ENCODE peak calls at places on chromosomes 2 and 18, in ten cellular contexts. X, A, C, T, R, S, Q, O, L and Y are unnamed samples.

GRCh38 chr18:69885841-69886531 is 61.7 kb downstream of the CD226 start:
- DNase-seq in X (no peak), A (no peak), C (no peak), T (peak), R (no peak), S (peak), Q (peak), O (no peak), L (no peak), Y (no peak)

GRCh38 chr2:128196026-128196822 is 105.2 kb downstream of the UGGT1 start:
- DNase-seq in X (peak), A (peak), C (no peak), T (no peak), R (no peak), S (no peak), Q (no peak), O (peak), L (no peak), Y (no peak)

GRCh38 chr2:96109931-96110511 is 6.3 kb downstream of the ADRA2B start:
- DNase-seq in X (no peak), A (no peak), C (no peak), T (no peak), R (no peak), S (no peak), Q (no peak), O (no peak), L (no peak), Y (no peak)

GRCh38 chr2:223887127-223887526 is 49.7 kb upstream of the AP1S3 start:
- DNase-seq in X (no peak), A (no peak), C (no peak), T (no peak), R (no peak), S (no peak), Q (no peak), O (peak), L (no peak), Y (no peak)

GRCh38 chr2:216551234-216551633 is 52.6 kb downstream of the RPL37A start:
- DNase-seq in X (no peak), A (no peak), C (no peak), T (no peak), R (peak), S (no peak), Q (no peak), O (peak), L (no peak), Y (no peak)

GRCh38 chr18:76932026-76932819 is 109.9 kb downstream of the ZNF236 start:
- DNase-seq in X (peak), A (no peak), C (no peak), T (no peak), R (no peak), S (no peak), Q (no peak), O (peak), L (no peak), Y (no peak)

GRCh38 chr2:109429711-109430265 is 184.0 kb downstream of the SEPTIN10 start:
- DNase-seq in X (no peak), A (no peak), C (no peak), T (no peak), R (no peak), S (no peak), Q (no peak), O (no peak), L (no peak), Y (no peak)

GRCh38 chr18:26215247-26215970 is 10.8 kb upstream of the TAF4B start:
- DNase-seq in X (no peak), A (no peak), C (no peak), T (peak), R (no peak), S (peak), Q (peak), O (no peak), L (peak), Y (no peak)

GRCh38 chr2:176085861-176086771 is 2.4 kb upstream of the EVX2 start:
- DNase-seq in X (peak), A (peak), C (peak), T (no peak), R (peak), S (no peak), Q (no peak), O (peak), L (no peak), Y (peak)

GRCh38 chr2:143759455-143759854 is 630.2 kb downstream of the ARHGAP15 start:
- DNase-seq in X (no peak), A (no peak), C (no peak), T (no peak), R (no peak), S (no peak), Q (no peak), O (no peak), L (no peak), Y (no peak)

GRCh38 chr2:164952057-164952702 is 3.1 kb downstream of the SLC38A11 start:
- DNase-seq in X (no peak), A (no peak), C (no peak), T (no peak), R (no peak), S (no peak), Q (no peak), O (no peak), L (no peak), Y (no peak)

GRCh38 chr2:180175736-180176135 is 168.6 kb upstream of the CWC22 start:
- DNase-seq in X (no peak), A (no peak), C (no peak), T (no peak), R (no peak), S (no peak), Q (no peak), O (no peak), L (no peak), Y (no peak)

GRCh38 chr2:197628043-197628500 is 47.3 kb downstream of the RFTN2 start:
- DNase-seq in X (peak), A (no peak), C (no peak), T (no peak), R (peak), S (no peak), Q (no peak), O (no peak), L (no peak), Y (no peak)

GRCh38 chr18:8816805-8817204 is 111.4 kb downstream of the MTCL1 start:
- DNase-seq in X (peak), A (no peak), C (no peak), T (no peak), R (no peak), S (no peak), Q (no peak), O (peak), L (no peak), Y (no peak)

GRCh38 chr2:38620282-38620977 is 17.7 kb upstream of the HNRNPLL start:
- DNase-seq in X (no peak), A (peak), C (peak), T (no peak), R (no peak), S (no peak), Q (no peak), O (peak), L (no peak), Y (no peak)